ENCODE peak calls at places on chromosomes 3 and 15, in five cellular contexts. N is PC-9, U is right lobe of liver, L is caudate nucleus, K is SJCRH30. I is an unnamed sample.

GRCh38 chr3:158918008-158918407 is 116.2 kb downstream of the MFSD1 start:
- DNase-seq in U (no peak), N (peak; percentile 67), K (peak; percentile 50), L (peak; percentile 8), I (no peak)

GRCh38 chr3:105553851-105554250 is 187.1 kb downstream of the ALCAM start:
- DNase-seq in U (no peak), K (no peak), L (no peak), N (no peak), I (no peak)

GRCh38 chr3:185824051-185824466 is 783 bp downstream of the IGF2BP2 start:
- DNase-seq in U (peak; percentile 57), L (no peak), N (peak; percentile 46), K (peak; percentile 46), I (no peak)

GRCh38 chr3:177681156-177681555 is 483.9 kb upstream of the TBL1XR1 start:
- DNase-seq in U (no peak), K (no peak), L (no peak), N (no peak), I (no peak)

GRCh38 chr15:77804210-77804609 is 171.5 kb upstream of the LINGO1 start:
- DNase-seq in K (no peak), N (no peak), U (no peak), L (no peak), I (no peak)

GRCh38 chr15:88448991-88449461 is 18.2 kb downstream of the MRPL46 start:
- DNase-seq in N (no peak), L (no peak), K (peak; percentile 18), U (no peak), I (no peak)

GRCh38 chr15:67433495-67434099 is 87.3 kb upstream of the C15orf61 start:
- DNase-seq in N (peak; percentile 29), U (no peak), K (peak; percentile 78), L (no peak), I (peak; percentile 69)

GRCh38 chr15:29611057-29611456 is 211.2 kb downstream of the TJP1 start:
- DNase-seq in U (no peak), L (no peak), K (no peak), N (no peak), I (no peak)

GRCh38 chr3:24521306-24522154 is 26.9 kb upstream of the THRB start:
- DNase-seq in L (no peak), K (no peak), N (peak; percentile 51), U (peak; percentile 70), I (peak; percentile 80)

GRCh38 chr15:76209948-76210347 is 101.3 kb downstream of the ETFA start:
- DNase-seq in K (no peak), U (no peak), L (no peak), N (no peak), I (no peak)

GRCh38 chr3:194687638-194688206 is 2.0 kb downstream of the FAM43A start:
- DNase-seq in N (peak; percentile 88), U (peak; percentile 80), K (no peak), L (no peak), I (peak; percentile 86)

GRCh38 chr15:88918738-88919137 is 5.6 kb upstream of the MFGE8 start:
- DNase-seq in K (peak; percentile 91), L (no peak), N (peak; percentile 72), U (no peak), I (no peak)

GRCh38 chr3:51942603-51943450 is 664 bp downstream of the PARP3 start:
- DNase-seq in K (peak; percentile 60), N (peak; percentile 64), L (no peak), U (peak; percentile 69), I (peak; percentile 81)

GRCh38 chr15:64013179-64014043 is 32.9 kb downstream of the DAPK2 start:
- DNase-seq in L (no peak), N (peak; percentile 57), K (no peak), U (no peak), I (no peak)

GRCh38 chr3:61563614-61564404 is 2.4 kb downstream of the PTPRG start:
- DNase-seq in L (no peak), N (no peak), K (no peak), U (no peak), I (no peak)

GRCh38 chr15:78726870-78727551 is 84.3 kb downstream of the ADAMTS7 start:
- DNase-seq in U (no peak), L (no peak), K (peak; percentile 44), N (peak; percentile 30), I (no peak)

GRCh38 chr3:157956850-157957249 is 149.4 kb downstream of the SHOX2 start:
- DNase-seq in K (no peak), L (no peak), U (no peak), N (no peak), I (no peak)

GRCh38 chr3:123395235-123395634 is 53.7 kb downstream of the ADCY5 start:
- DNase-seq in K (no peak), L (peak; percentile 52), U (no peak), N (no peak), I (no peak)

GRCh38 chr3:123390865-123391613 is 57.9 kb downstream of the ADCY5 start:
- DNase-seq in K (no peak), L (no peak), U (peak; percentile 13), N (no peak), I (no peak)

GRCh38 chr3:123394391-123395022 is 54.4 kb downstream of the ADCY5 start:
- DNase-seq in K (no peak), N (no peak), U (no peak), L (no peak), I (no peak)

GRCh38 chr3:123392368-123392767 is 56.5 kb downstream of the ADCY5 start:
- DNase-seq in L (no peak), K (no peak), N (no peak), U (no peak), I (no peak)

DNA sequence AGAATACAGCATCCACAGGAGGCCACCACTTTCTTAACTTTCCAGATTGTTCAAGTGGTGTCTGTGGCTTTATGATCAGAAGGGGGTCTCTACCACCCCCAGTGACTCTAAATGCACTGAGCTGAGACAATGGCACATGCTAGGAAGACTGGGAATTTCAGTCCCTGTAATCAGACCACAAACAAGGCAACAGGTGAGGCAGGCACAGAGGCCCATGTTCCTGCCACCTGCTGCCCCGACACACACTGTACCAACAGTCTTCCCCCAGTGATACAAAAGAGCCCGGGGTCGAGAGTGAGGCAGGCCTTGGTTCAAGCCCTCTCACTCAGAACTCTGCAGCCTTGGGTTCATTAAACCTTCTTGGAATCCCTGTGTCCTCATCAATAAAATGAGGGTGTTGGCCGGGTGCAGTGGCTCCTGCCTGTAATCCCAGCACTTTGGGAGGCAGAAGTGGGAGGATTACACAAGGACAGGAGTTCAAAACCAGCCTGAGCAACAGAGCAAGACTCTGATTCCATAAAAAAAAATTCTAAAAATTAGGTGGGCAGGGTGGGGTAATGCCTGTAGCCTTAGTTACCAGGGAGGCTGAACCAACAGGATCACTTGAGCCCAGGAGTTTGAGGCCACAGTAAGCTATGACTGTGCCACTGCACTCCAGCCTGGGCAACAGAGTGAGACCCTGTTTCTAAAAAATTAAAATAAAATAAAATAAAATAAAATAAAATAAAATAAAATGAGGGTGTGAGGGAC is 55.8 kb downstream of the ADCY5 start:
- DNase-seq in N (no peak), K (no peak), L (no peak), U (no peak), I (no peak)
- H3K27ac ChIP-seq in N (no peak overlapping the region), K (no peak overlapping the region), L (peak overlapping the region; percentile 40), U (no peak overlapping the region), I (peak overlapping the region; percentile 91)

DNA sequence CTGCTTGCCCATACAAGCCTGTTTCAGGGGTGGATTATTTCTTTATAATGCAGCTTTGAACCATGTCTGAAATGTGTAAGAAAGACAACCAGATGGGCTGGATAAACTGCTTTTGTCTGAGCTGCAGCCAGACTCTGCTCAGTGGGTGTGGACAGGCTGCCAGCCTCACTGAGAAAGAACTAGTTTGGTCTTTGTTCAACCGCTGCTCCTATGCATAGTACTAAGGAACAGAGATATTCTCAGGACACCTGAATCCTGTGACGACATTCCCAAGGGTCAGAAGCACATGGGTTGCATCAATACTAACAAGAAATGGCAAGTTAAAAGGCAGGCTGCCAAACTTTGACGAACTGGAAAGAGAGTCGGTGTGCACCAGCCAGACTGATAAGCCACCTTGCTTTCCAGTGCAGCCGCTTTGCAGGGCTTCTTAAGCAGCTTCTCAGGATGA is 57.2 kb downstream of the PLD1 start:
- DNase-seq in N (peak; percentile 62), L (no peak), U (peak; percentile 66), K (no peak), I (no peak)
- H3K27ac ChIP-seq in N (no peak overlapping the region), L (no peak overlapping the region), U (no peak overlapping the region), K (no peak overlapping the region), I (no peak overlapping the region)

DNA sequence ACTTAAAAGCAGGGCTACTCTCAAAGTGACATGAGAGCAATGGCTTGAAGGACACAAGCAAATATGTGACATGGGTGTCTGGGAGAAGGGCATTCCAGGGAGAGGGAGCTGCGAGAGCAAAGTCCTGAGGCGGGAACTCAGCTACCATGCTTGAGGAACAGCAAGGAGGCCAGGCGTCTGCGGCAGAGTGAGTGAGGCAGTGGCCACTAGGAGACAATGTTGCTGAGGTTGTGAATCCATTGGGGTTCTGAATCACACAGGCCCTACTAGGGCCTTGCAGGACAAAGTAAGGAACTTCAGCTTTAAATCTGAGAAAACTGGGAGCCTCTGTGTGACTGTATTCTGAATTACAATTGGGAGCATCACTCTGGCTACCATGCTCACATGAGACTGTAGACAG is 94.1 kb upstream of the PRICKLE2 start:
- DNase-seq in U (no peak), N (no peak), K (no peak), L (no peak), I (no peak)
- H3K27ac ChIP-seq in U (no peak overlapping the region), N (no peak overlapping the region), K (no peak overlapping the region), L (no peak overlapping the region), I (no peak overlapping the region)

GRCh38 chr15:37100109-37100873 is at the start of gene MEIS2:
- DNase-seq in L (peak; percentile 85), U (peak; percentile 93), N (peak; percentile 85), K (peak; percentile 91), I (peak; percentile 98)

GRCh38 chr15:37101634-37102314 is 1.4 kb upstream of the MEIS2 start:
- DNase-seq in L (peak; percentile 73), K (peak; percentile 90), U (peak; percentile 81), N (peak; percentile 78), I (peak; percentile 93)

GRCh38 chr15:37103475-37104071 is 3.2 kb upstream of the MEIS2 start:
- DNase-seq in K (no peak), L (no peak), N (no peak), U (no peak), I (no peak)

GRCh38 chr15:37104413-37105392 is 4.4 kb upstream of the MEIS2 start:
- DNase-seq in L (no peak), U (no peak), K (peak; percentile 30), N (no peak), I (no peak)

DNA sequence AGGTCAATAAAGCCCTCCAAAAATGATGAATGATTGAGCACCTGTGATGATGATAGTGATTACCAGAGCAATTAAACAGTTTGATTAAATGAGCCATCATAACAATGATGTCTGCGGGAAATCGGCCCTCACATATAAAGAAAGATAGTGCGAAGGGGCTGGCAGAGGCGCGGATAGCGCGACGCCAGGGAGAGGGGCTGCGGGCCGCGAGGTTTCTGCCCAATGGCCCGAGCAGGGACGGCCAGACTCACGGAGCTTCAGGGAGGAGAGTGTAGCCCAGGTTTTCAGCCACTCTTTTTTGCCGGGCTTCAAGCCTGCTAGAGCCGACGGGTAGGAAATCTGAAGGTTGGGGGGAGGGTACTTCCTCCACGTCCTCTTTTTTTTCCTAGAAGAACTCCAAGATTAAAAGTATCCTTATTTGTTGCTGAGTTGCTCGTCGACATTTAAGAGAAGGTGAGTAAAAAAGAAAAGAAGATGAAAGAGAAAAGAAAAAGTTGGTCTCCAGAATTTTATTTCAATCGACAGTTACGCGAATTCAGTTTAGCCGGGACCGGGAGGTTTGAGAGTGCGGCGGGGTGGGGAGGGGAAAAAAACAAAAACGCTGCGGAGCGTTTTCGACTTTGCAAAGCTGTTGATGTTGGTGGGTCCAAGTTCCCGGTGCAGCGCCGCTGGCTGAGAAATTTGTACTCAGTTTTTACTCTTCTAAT is 2.1 kb upstream of the MEIS2 start:
- DNase-seq in U (no peak), K (peak; percentile 69), L (no peak), N (peak; percentile 11), I (peak; percentile 71)
- H3K27ac ChIP-seq in U (peak overlapping the region; percentile 96), K (peak overlapping the region; percentile 89), L (peak overlapping the region; percentile 91), N (no peak overlapping the region), I (peak overlapping the region; percentile 97)

GRCh38 chr3:150146891-150147761 is 176.4 kb upstream of the PFN2 start:
- DNase-seq in N (no peak), L (no peak), U (no peak), K (peak; percentile 92), I (peak; percentile 92)
- H3K27ac ChIP-seq in N (no peak overlapping the region), L (no peak overlapping the region), U (no peak overlapping the region), K (peak overlapping the region; percentile 96), I (peak overlapping the region; percentile 74)

I was measured in sigmoid colon.